ENCODE peak calls at places on chromosomes 12 and 14, in five cellular contexts. One of them, this sample, is unnamed.

GRCh38 chr12:81811778-81812125 is 52.6 kb upstream of the PPFIA2 start:
- DNase-seq in uterus: no peak
- DNase-seq in BE2C: no peak
- DNase-seq in non-pigmented ciliary epithelial cell: no peak
- DNase-seq in fibroblast of pulmonary artery: no peak
- DNase-seq in this sample: no peak

GRCh38 chr12:129186952-129187351 is 333.7 kb downstream of the GLT1D1 start:
- DNase-seq in BE2C: no peak
- DNase-seq in fibroblast of pulmonary artery: no peak
- DNase-seq in non-pigmented ciliary epithelial cell: no peak
- DNase-seq in uterus: no peak
- DNase-seq in this sample: no peak

GRCh38 chr12:4151362-4152121 is 122.0 kb upstream of the CCND2 start:
- DNase-seq in BE2C: no peak
- DNase-seq in uterus: no peak
- DNase-seq in fibroblast of pulmonary artery: no peak
- DNase-seq in non-pigmented ciliary epithelial cell: no peak
- DNase-seq in this sample: no peak

GRCh38 chr12:75892779-75893408 is 138.7 kb downstream of the PHLDA1 start:
- DNase-seq in uterus: no peak
- DNase-seq in fibroblast of pulmonary artery: peak; percentile 62
- DNase-seq in non-pigmented ciliary epithelial cell: peak; percentile 80
- DNase-seq in BE2C: no peak
- DNase-seq in this sample: peak; percentile 48

GRCh38 chr12:40105265-40105514 is 691 bp downstream of the SLC2A13 start:
- DNase-seq in non-pigmented ciliary epithelial cell: no peak
- DNase-seq in uterus: peak; percentile 37
- DNase-seq in BE2C: no peak
- DNase-seq in fibroblast of pulmonary artery: no peak
- DNase-seq in this sample: peak; percentile 57

GRCh38 chr12:100234166-100234565 is 32.7 kb downstream of the DEPDC4 start:
- DNase-seq in non-pigmented ciliary epithelial cell: no peak
- DNase-seq in BE2C: no peak
- DNase-seq in fibroblast of pulmonary artery: peak; percentile 13
- DNase-seq in uterus: no peak
- DNase-seq in this sample: peak; percentile 72

GRCh38 chr12:93626160-93626559 is 51.0 kb upstream of the CRADD start:
- DNase-seq in fibroblast of pulmonary artery: no peak
- DNase-seq in uterus: no peak
- DNase-seq in non-pigmented ciliary epithelial cell: peak; percentile 68
- DNase-seq in BE2C: no peak
- DNase-seq in this sample: no peak

GRCh38 chr14:29668201-29668600 is 259.4 kb downstream of the PRKD1 start:
- DNase-seq in uterus: no peak
- DNase-seq in BE2C: no peak
- DNase-seq in non-pigmented ciliary epithelial cell: no peak
- DNase-seq in fibroblast of pulmonary artery: no peak
- DNase-seq in this sample: no peak

GRCh38 chr14:73762375-73762822 is 48.2 kb upstream of the PNMA1 start:
- DNase-seq in uterus: no peak
- DNase-seq in BE2C: no peak
- DNase-seq in non-pigmented ciliary epithelial cell: no peak
- DNase-seq in fibroblast of pulmonary artery: no peak
- DNase-seq in this sample: no peak

GRCh38 chr14:71556730-71557129 is 375.5 kb upstream of the RGS6 start:
- DNase-seq in non-pigmented ciliary epithelial cell: no peak
- DNase-seq in fibroblast of pulmonary artery: no peak
- DNase-seq in uterus: no peak
- DNase-seq in BE2C: no peak
- DNase-seq in this sample: no peak

GRCh38 chr14:53971501-53971900 is 14.9 kb upstream of the BMP4 start:
- DNase-seq in non-pigmented ciliary epithelial cell: no peak
- DNase-seq in BE2C: no peak
- DNase-seq in uterus: no peak
- DNase-seq in fibroblast of pulmonary artery: no peak
- DNase-seq in this sample: no peak

GRCh38 chr12:2376855-2377657 is 324.3 kb downstream of the CACNA1C start:
- DNase-seq in fibroblast of pulmonary artery: no peak
- DNase-seq in BE2C: peak; percentile 44
- DNase-seq in non-pigmented ciliary epithelial cell: no peak
- DNase-seq in uterus: no peak
- DNase-seq in this sample: no peak

GRCh38 chr12:91722072-91722471 is 423.6 kb downstream of the BTG1 start:
- DNase-seq in uterus: no peak
- DNase-seq in fibroblast of pulmonary artery: no peak
- DNase-seq in BE2C: no peak
- DNase-seq in non-pigmented ciliary epithelial cell: no peak
- DNase-seq in this sample: no peak

GRCh38 chr12:105841880-105842279 is 296.9 kb downstream of the NUAK1 start:
- DNase-seq in uterus: no peak
- DNase-seq in non-pigmented ciliary epithelial cell: no peak
- DNase-seq in BE2C: no peak
- DNase-seq in fibroblast of pulmonary artery: no peak
- DNase-seq in this sample: no peak

GRCh38 chr12:72264548-72265175 is 7.5 kb upstream of the TRHDE start:
- DNase-seq in uterus: no peak
- DNase-seq in fibroblast of pulmonary artery: peak; percentile 33
- DNase-seq in BE2C: no peak
- DNase-seq in non-pigmented ciliary epithelial cell: no peak
- DNase-seq in this sample: no peak

GRCh38 chr12:94710933-94711332 is 60.6 kb upstream of the TMCC3 start:
- DNase-seq in non-pigmented ciliary epithelial cell: no peak
- DNase-seq in BE2C: peak; percentile 39
- DNase-seq in fibroblast of pulmonary artery: peak; percentile 28
- DNase-seq in uterus: no peak
- DNase-seq in this sample: peak; percentile 22

GRCh38 chr12:17810399-17810798 is 279.6 kb downstream of the RERGL start:
- DNase-seq in fibroblast of pulmonary artery: no peak
- DNase-seq in non-pigmented ciliary epithelial cell: no peak
- DNase-seq in uterus: no peak
- DNase-seq in BE2C: no peak
- DNase-seq in this sample: no peak

This sample was measured in adrenal gland.